ENCODE peak calls at places on chromosomes 16 and 17, in five cellular contexts. G is stimulated activated CD4-positive, alpha-beta T cell treated with anti-CD3 and anti-CD28 coated beads, Interleukin-1b, Interleukin-23, amount 100 ng/mL, for 1 hour; T is stimulated activated CD8-positive, alpha-beta memory T cell treated with anti-CD3 and anti-CD28 coated beads, Interleukin-15, amount 100 ng/mL, for 1 hour; D is mammary epithelial cell; K is GM03348. W is an unnamed sample.

GRCh38 chr16:46908540-46909372 is 24.6 kb downstream of the GPT2 start:
- DNase-seq in G (peak), T (peak), D (peak), K (peak), W (peak)

GRCh38 chr17:7842950-7843535 is 9.0 kb downstream of the KDM6B start:
- DNase-seq in G (no peak), T (no peak), D (no peak), K (peak), W (peak)

GRCh38 chr16:6493555-6493954 is 839.1 kb upstream of the RBFOX1 start:
- DNase-seq in G (no peak), T (no peak), D (no peak), K (no peak), W (no peak)

GRCh38 chr17:74618446-74618845 is 5.1 kb downstream of the CD300E start:
- DNase-seq in G (no peak), T (no peak), D (no peak), K (no peak), W (no peak)

GRCh38 chr17:43611230-43611969 is 50.3 kb downstream of the MEOX1 start:
- DNase-seq in G (no peak), T (no peak), D (no peak), K (no peak), W (no peak)

GRCh38 chr17:29619251-29619650 is 3.5 kb downstream of the CORO6 start:
- DNase-seq in G (no peak), T (no peak), D (no peak), K (peak), W (no peak)

GRCh38 chr17:66431080-66431795 is 128.8 kb downstream of the PRKCA start:
- DNase-seq in G (no peak), T (no peak), D (no peak), K (no peak), W (no peak)

GRCh38 chr16:67767953-67768352 is 38.4 kb downstream of the RANBP10 start:
- DNase-seq in G (no peak), T (no peak), D (peak), K (no peak), W (no peak)

GRCh38 chr17:72121164-72122001 is 563 bp downstream of the SOX9 start:
- DNase-seq in G (no peak), T (no peak), D (peak), K (peak), W (no peak)

GRCh38 chr17:41773731-41774193 is 12.7 kb downstream of the JUP start:
- DNase-seq in G (no peak), T (no peak), D (peak), K (no peak), W (no peak)

GRCh38 chr16:12064291-12064690 is 87.8 kb downstream of the SNX29 start:
- DNase-seq in G (no peak), T (no peak), D (no peak), K (no peak), W (no peak)

GRCh38 chr17:7750321-7750821 is 32.8 kb downstream of the DNAH2 start:
- DNase-seq in G (no peak), T (no peak), D (peak), K (peak), W (no peak)

GRCh38 chr17:39928868-39929651 is 1.5 kb downstream of the LRRC3C start:
- DNase-seq in G (no peak), T (no peak), D (peak), K (peak), W (no peak)

W was measured in memory B cell.